ENCODE peak calls at places on chromosomes 2 and 18, in eight cellular contexts. One of them, this sample, is unnamed.

GRCh38 chr2:94622113-94622618 is 249.1 kb upstream of the TEKT4 start:
- DNase-seq in suprapubic skin: no peak
- DNase-seq in A549: no peak
- DNase-seq in testis: peak; percentile 17
- DNase-seq in ovary: no peak
- DNase-seq in IMR-90: no peak
- DNase-seq in GM12878: no peak
- DNase-seq in right lobe of liver: no peak
- DNase-seq in this sample: no peak

GRCh38 chr2:112031473-112031872 is 23.6 kb upstream of the TMEM87B start:
- DNase-seq in suprapubic skin: no peak
- DNase-seq in A549: no peak
- DNase-seq in testis: peak; percentile 54
- DNase-seq in ovary: peak; percentile 45
- DNase-seq in IMR-90: no peak
- DNase-seq in GM12878: no peak
- DNase-seq in right lobe of liver: no peak
- DNase-seq in this sample: no peak

GRCh38 chr2:139790807-139791206 is 1010.6 kb upstream of the NXPH2 start:
- DNase-seq in suprapubic skin: no peak
- DNase-seq in A549: peak; percentile 0
- DNase-seq in testis: no peak
- DNase-seq in ovary: no peak
- DNase-seq in IMR-90: no peak
- DNase-seq in GM12878: no peak
- DNase-seq in right lobe of liver: no peak
- DNase-seq in this sample: no peak

GRCh38 chr2:226873051-226873620 is 37.3 kb downstream of the RHBDD1 start:
- DNase-seq in suprapubic skin: no peak
- DNase-seq in A549: no peak
- DNase-seq in testis: no peak
- DNase-seq in ovary: no peak
- DNase-seq in IMR-90: peak; percentile 59
- DNase-seq in GM12878: no peak
- DNase-seq in right lobe of liver: no peak
- DNase-seq in this sample: no peak

GRCh38 chr2:159091381-159091780 is 122.9 kb downstream of the TANC1 start:
- DNase-seq in suprapubic skin: no peak
- DNase-seq in A549: no peak
- DNase-seq in testis: no peak
- DNase-seq in ovary: no peak
- DNase-seq in IMR-90: peak; percentile 84
- DNase-seq in GM12878: no peak
- DNase-seq in right lobe of liver: no peak
- DNase-seq in this sample: no peak

GRCh38 chr2:61948661-61949457 is 43.4 kb downstream of the COMMD1 start:
- DNase-seq in suprapubic skin: no peak
- DNase-seq in A549: no peak
- DNase-seq in testis: no peak
- DNase-seq in ovary: no peak
- DNase-seq in IMR-90: no peak
- DNase-seq in GM12878: no peak
- DNase-seq in right lobe of liver: no peak
- DNase-seq in this sample: no peak

GRCh38 chr2:85611217-85611704 is 605 bp downstream of the C2orf68 start:
- DNase-seq in suprapubic skin: no peak
- DNase-seq in A549: no peak
- DNase-seq in testis: no peak
- DNase-seq in ovary: no peak
- DNase-seq in IMR-90: no peak
- DNase-seq in GM12878: no peak
- DNase-seq in right lobe of liver: no peak
- DNase-seq in this sample: no peak

GRCh38 chr2:86366651-86367500 is 29.4 kb upstream of the REEP1 start:
- DNase-seq in suprapubic skin: no peak
- DNase-seq in A549: no peak
- DNase-seq in testis: no peak
- DNase-seq in ovary: no peak
- DNase-seq in IMR-90: no peak
- DNase-seq in GM12878: no peak
- DNase-seq in right lobe of liver: no peak
- DNase-seq in this sample: no peak

GRCh38 chr2:24189551-24189950 is 14.7 kb downstream of the FAM228A start:
- DNase-seq in suprapubic skin: no peak
- DNase-seq in A549: no peak
- DNase-seq in testis: no peak
- DNase-seq in ovary: no peak
- DNase-seq in IMR-90: no peak
- DNase-seq in GM12878: no peak
- DNase-seq in right lobe of liver: no peak
- DNase-seq in this sample: no peak

GRCh38 chr18:61637905-61638304 is 254.9 kb downstream of the RNF152 start:
- DNase-seq in suprapubic skin: no peak
- DNase-seq in A549: no peak
- DNase-seq in testis: no peak
- DNase-seq in ovary: no peak
- DNase-seq in IMR-90: no peak
- DNase-seq in GM12878: no peak
- DNase-seq in right lobe of liver: no peak
- DNase-seq in this sample: no peak

GRCh38 chr2:159926695-159927094 is 128.7 kb upstream of the CD302 start:
- DNase-seq in suprapubic skin: no peak
- DNase-seq in A549: no peak
- DNase-seq in testis: no peak
- DNase-seq in ovary: no peak
- DNase-seq in IMR-90: no peak
- DNase-seq in GM12878: no peak
- DNase-seq in right lobe of liver: no peak
- DNase-seq in this sample: no peak

GRCh38 chr2:109466674-109467575 is 146.8 kb downstream of the SEPTIN10 start:
- DNase-seq in suprapubic skin: peak; percentile 32
- DNase-seq in A549: no peak
- DNase-seq in testis: no peak
- DNase-seq in ovary: no peak
- DNase-seq in IMR-90: peak; percentile 62
- DNase-seq in GM12878: no peak
- DNase-seq in right lobe of liver: peak; percentile 22
- DNase-seq in this sample: no peak

GRCh38 chr2:128543646-128544045 is 225.0 kb upstream of the HS6ST1 start:
- DNase-seq in suprapubic skin: no peak
- DNase-seq in A549: no peak
- DNase-seq in testis: no peak
- DNase-seq in ovary: no peak
- DNase-seq in IMR-90: no peak
- DNase-seq in GM12878: no peak
- DNase-seq in right lobe of liver: no peak
- DNase-seq in this sample: no peak

GRCh38 chr2:100242416-100242815 is 79.9 kb downstream of the LONRF2 start:
- DNase-seq in suprapubic skin: no peak
- DNase-seq in A549: no peak
- DNase-seq in testis: no peak
- DNase-seq in ovary: no peak
- DNase-seq in IMR-90: peak; percentile 74
- DNase-seq in GM12878: no peak
- DNase-seq in right lobe of liver: no peak
- DNase-seq in this sample: no peak

GRCh38 chr2:239184179-239184578 is 216.6 kb downstream of the HDAC4 start:
- DNase-seq in suprapubic skin: peak; percentile 41
- DNase-seq in A549: no peak
- DNase-seq in testis: no peak
- DNase-seq in ovary: no peak
- DNase-seq in IMR-90: no peak
- DNase-seq in GM12878: no peak
- DNase-seq in right lobe of liver: peak; percentile 23
- DNase-seq in this sample: no peak

GRCh38 chr2:201507725-201508124 is 56.2 kb downstream of the STRADB start:
- DNase-seq in suprapubic skin: no peak
- DNase-seq in A549: no peak
- DNase-seq in testis: no peak
- DNase-seq in ovary: no peak
- DNase-seq in IMR-90: no peak
- DNase-seq in GM12878: no peak
- DNase-seq in right lobe of liver: no peak
- DNase-seq in this sample: no peak

GRCh38 chr2:73827018-73827417 is 1.7 kb upstream of the STAMBP start:
- DNase-seq in suprapubic skin: no peak
- DNase-seq in A549: peak; percentile 32
- DNase-seq in testis: no peak
- DNase-seq in ovary: no peak
- DNase-seq in IMR-90: peak; percentile 51
- DNase-seq in GM12878: no peak
- DNase-seq in right lobe of liver: no peak
- DNase-seq in this sample: no peak

GRCh38 chr18:22342625-22343024 is 75.1 kb downstream of the CTAGE1 start:
- DNase-seq in suprapubic skin: no peak
- DNase-seq in A549: no peak
- DNase-seq in testis: no peak
- DNase-seq in ovary: no peak
- DNase-seq in IMR-90: peak; percentile 78
- DNase-seq in GM12878: no peak
- DNase-seq in right lobe of liver: no peak
- DNase-seq in this sample: peak; percentile 83

GRCh38 chr2:43180901-43181300 is 45.5 kb downstream of the ZFP36L2 start:
- DNase-seq in suprapubic skin: no peak
- DNase-seq in A549: no peak
- DNase-seq in testis: no peak
- DNase-seq in ovary: no peak
- DNase-seq in IMR-90: no peak
- DNase-seq in GM12878: no peak
- DNase-seq in right lobe of liver: no peak
- DNase-seq in this sample: no peak

GRCh38 chr2:43178055-43178598 is 48.3 kb downstream of the ZFP36L2 start:
- DNase-seq in suprapubic skin: no peak
- DNase-seq in A549: no peak
- DNase-seq in testis: no peak
- DNase-seq in ovary: no peak
- DNase-seq in IMR-90: no peak
- DNase-seq in GM12878: no peak
- DNase-seq in right lobe of liver: no peak
- DNase-seq in this sample: no peak

GRCh38 chr2:43179947-43180346 is 46.5 kb downstream of the ZFP36L2 start:
- DNase-seq in suprapubic skin: no peak
- DNase-seq in A549: no peak
- DNase-seq in testis: no peak
- DNase-seq in ovary: no peak
- DNase-seq in IMR-90: no peak
- DNase-seq in GM12878: no peak
- DNase-seq in right lobe of liver: peak; percentile 44
- DNase-seq in this sample: no peak

GRCh38 chr2:43176449-43176848 is 50.0 kb downstream of the ZFP36L2 start:
- DNase-seq in suprapubic skin: no peak
- DNase-seq in A549: no peak
- DNase-seq in testis: no peak
- DNase-seq in ovary: no peak
- DNase-seq in IMR-90: no peak
- DNase-seq in GM12878: no peak
- DNase-seq in right lobe of liver: no peak
- DNase-seq in this sample: no peak

GRCh38 chr2:43178602-43179542 is 47.5 kb downstream of the ZFP36L2 start:
- DNase-seq in suprapubic skin: peak; percentile 94
- DNase-seq in A549: peak; percentile 89
- DNase-seq in testis: peak; percentile 62
- DNase-seq in ovary: peak; percentile 89
- DNase-seq in IMR-90: peak; percentile 82
- DNase-seq in GM12878: no peak
- DNase-seq in right lobe of liver: peak; percentile 86
- DNase-seq in this sample: peak; percentile 88
- H3K4me1 ChIP-seq in suprapubic skin: peaks cover 33% of the 10 kb centered on the region
- H3K4me1 ChIP-seq in A549: peaks cover 64% of the 10 kb centered on the region
- H3K4me1 ChIP-seq in testis: peaks cover 16% of the 10 kb centered on the region
- H3K4me1 ChIP-seq in ovary: peaks cover 8% of the 10 kb centered on the region
- H3K4me1 ChIP-seq in IMR-90: peaks cover 11% of the 10 kb centered on the region
- H3K4me1 ChIP-seq in GM12878: peaks cover 13% of the 10 kb centered on the region
- H3K4me1 ChIP-seq in right lobe of liver: peaks cover 17% of the 10 kb centered on the region
- H3K4me1 ChIP-seq in this sample: no peaks in the 10 kb centered on the region

DNA sequence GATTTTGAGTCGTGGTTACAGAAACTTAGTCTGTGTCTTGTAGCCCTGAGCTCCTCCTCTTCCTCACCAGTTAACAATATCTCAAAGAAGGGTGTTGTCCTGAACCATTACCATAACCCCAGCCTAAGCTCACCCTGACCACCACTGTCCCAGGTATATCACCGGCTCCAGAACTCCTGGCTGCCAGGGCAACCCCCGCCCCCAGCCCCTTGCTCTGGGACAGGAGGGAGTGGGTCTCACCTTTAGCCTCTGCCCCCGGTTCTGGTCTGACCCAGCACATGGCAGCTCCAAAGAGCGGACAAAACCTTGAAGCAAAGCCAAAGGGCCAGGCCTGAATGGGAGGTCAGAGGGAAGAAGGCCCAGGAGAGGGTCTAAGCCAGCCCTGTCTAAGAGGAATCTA is 5.6 kb upstream of the PSMD1 start:
- DNase-seq in suprapubic skin: no peak
- DNase-seq in A549: no peak
- DNase-seq in testis: no peak
- DNase-seq in ovary: no peak
- DNase-seq in IMR-90: no peak
- DNase-seq in GM12878: no peak
- DNase-seq in right lobe of liver: peak; percentile 88
- DNase-seq in this sample: no peak
- H3K27ac ChIP-seq in suprapubic skin: no peak overlapping the region
- H3K27ac ChIP-seq in A549: peak overlapping the region; percentile 82
- H3K27ac ChIP-seq in testis: no peak overlapping the region
- H3K27ac ChIP-seq in ovary: no peak overlapping the region
- H3K27ac ChIP-seq in IMR-90: no peak overlapping the region
- H3K27ac ChIP-seq in GM12878: no peak overlapping the region
- H3K27ac ChIP-seq in right lobe of liver: peak overlapping the region; percentile 34
- H3K27ac ChIP-seq in this sample: no peak overlapping the region

GRCh38 chr2:56985609-56986008 is 801.8 kb downstream of the CCDC85A start:
- DNase-seq in suprapubic skin: no peak
- DNase-seq in A549: no peak
- DNase-seq in testis: no peak
- DNase-seq in ovary: no peak
- DNase-seq in IMR-90: no peak
- DNase-seq in GM12878: no peak
- DNase-seq in right lobe of liver: no peak
- DNase-seq in this sample: no peak
- TF ChIP-seq POLR2A in suprapubic skin: no peak
- TF ChIP-seq POLR2A in A549: no peak
- TF ChIP-seq POLR2A in testis: no peak
- TF ChIP-seq POLR2A in ovary: no peak
- TF ChIP-seq POLR2A in IMR-90: no peak
- TF ChIP-seq POLR2A in GM12878: no peak
- TF ChIP-seq POLR2A in right lobe of liver: no peak
- TF ChIP-seq POLR2A in this sample: no peak

DNA sequence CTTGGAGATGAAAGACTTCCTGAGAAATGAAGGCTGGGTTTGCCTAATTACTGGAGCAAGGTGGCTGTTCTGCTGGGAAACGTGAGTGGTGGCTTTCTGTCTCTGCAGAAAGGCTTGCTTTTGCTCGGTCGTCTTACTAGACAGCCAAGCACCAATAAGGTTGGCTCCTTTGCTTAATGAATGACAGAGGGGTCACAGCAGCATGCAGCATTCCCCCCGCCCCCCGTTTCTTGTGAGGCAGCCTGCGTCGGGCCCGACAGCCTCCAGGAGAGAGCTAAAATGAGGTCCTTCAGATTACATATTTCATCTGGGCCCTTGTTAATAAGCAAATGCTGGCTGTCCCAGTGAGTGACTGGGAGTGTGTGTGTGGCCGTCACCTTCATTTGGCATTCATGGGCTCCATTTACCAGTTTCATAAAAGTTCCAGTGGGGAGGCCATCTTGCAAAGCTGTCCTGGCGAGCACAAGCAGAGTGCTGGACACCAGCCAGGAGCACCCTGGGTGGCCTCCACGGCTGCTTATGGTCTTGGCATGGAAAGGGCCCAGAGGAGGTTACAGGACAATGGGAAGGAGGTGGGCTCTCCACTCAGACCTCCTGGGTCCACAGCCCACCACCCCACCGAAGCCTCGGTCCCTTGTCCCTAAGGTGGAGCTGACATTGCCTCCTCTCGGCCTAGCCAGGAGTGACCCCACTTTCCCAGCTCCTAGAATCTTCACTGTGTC is 37.2 kb downstream of the ODC1 start:
- DNase-seq in suprapubic skin: no peak
- DNase-seq in A549: no peak
- DNase-seq in testis: peak; percentile 69
- DNase-seq in ovary: no peak
- DNase-seq in IMR-90: no peak
- DNase-seq in GM12878: no peak
- DNase-seq in right lobe of liver: no peak
- DNase-seq in this sample: no peak
- H3K4me1 ChIP-seq in suprapubic skin: peaks cover 38% of the 10 kb centered on the region
- H3K4me1 ChIP-seq in A549: peaks cover 47% of the 10 kb centered on the region
- H3K4me1 ChIP-seq in testis: peaks cover 46% of the 10 kb centered on the region
- H3K4me1 ChIP-seq in ovary: peaks cover 1% of the 10 kb centered on the region
- H3K4me1 ChIP-seq in IMR-90: peaks cover 9% of the 10 kb centered on the region
- H3K4me1 ChIP-seq in GM12878: peaks cover 52% of the 10 kb centered on the region
- H3K4me1 ChIP-seq in right lobe of liver: peaks cover 27% of the 10 kb centered on the region
- H3K4me1 ChIP-seq in this sample: peaks cover 18% of the 10 kb centered on the region

This sample was measured in uterus.